ENCODE peak calls at places on chromosome 21, in seven cellular contexts. U, N, R, F, Q, O and Z are unnamed samples.
A peak's percentile ranks its signal among the peaks of the same experiment; 100 is the strongest.

GRCh38 chr21:41715649-41716321 is 51.1 kb downstream of the RIPK4 start:
- DNase-seq in N (no peak), F (no peak), U (no peak), R (peak; percentile 72), Q (no peak), O (no peak), Z (no peak)

GRCh38 chr21:38819719-38820147 is 14.0 kb downstream of the ETS2 start:
- DNase-seq in U (no peak), Q (no peak), R (no peak), N (peak; percentile 58), F (no peak), O (no peak), Z (peak; percentile 82)

GRCh38 chr21:34952701-34953100 is 96.4 kb downstream of the RUNX1 start:
- DNase-seq in Q (no peak), F (no peak), O (no peak), U (no peak), R (no peak), N (no peak), Z (no peak)

GRCh38 chr21:31337991-31338891 is 5.8 kb downstream of the TIAM1 start:
- DNase-seq in F (no peak), Q (no peak), U (no peak), R (no peak), N (no peak), O (no peak), Z (no peak)

GRCh38 chr21:46125846-46126301 is 28.0 kb downstream of the COL6A2 start:
- DNase-seq in N (peak; percentile 20), F (no peak), Q (peak; percentile 12), R (no peak), O (peak; percentile 64), U (peak; percentile 47), Z (peak; percentile 19)

GRCh38 chr21:41362605-41363369 is 960 bp downstream of the MX2 start:
- DNase-seq in Q (no peak), O (no peak), F (no peak), R (no peak), N (no peak), U (no peak), Z (no peak)

GRCh38 chr21:45555557-45556301 is 13.5 kb upstream of the SLC19A1 start:
- DNase-seq in F (peak; percentile 56), U (peak; percentile 90), N (peak; percentile 89), Q (peak; percentile 69), R (peak; percentile 92), O (peak; percentile 95), Z (peak; percentile 92)

GRCh38 chr21:22115746-22116145 is 1117.5 kb downstream of the NCAM2 start:
- DNase-seq in O (no peak), R (no peak), U (no peak), N (no peak), Q (no peak), F (no peak), Z (no peak)

GRCh38 chr21:7952648-7953047 is 2568.7 kb upstream of the TPTE start:
- DNase-seq in R (no peak), F (no peak), U (no peak), O (no peak), N (no peak), Q (no peak), Z (no peak)

GRCh38 chr21:27104749-27105439 is 138.0 kb upstream of the ADAMTS5 start:
- DNase-seq in F (no peak), O (no peak), U (no peak), N (no peak), Q (no peak), R (no peak), Z (no peak)

GRCh38 chr21:32403201-32403701 is 9.3 kb upstream of the EVA1C start:
- DNase-seq in F (peak; percentile 3), N (peak; percentile 57), U (peak; percentile 72), Q (no peak), R (peak; percentile 45), O (peak; percentile 81), Z (peak; percentile 61)

GRCh38 chr21:45026066-45026745 is 48.2 kb upstream of the ADARB1 start:
- DNase-seq in F (no peak), N (no peak), R (no peak), O (peak; percentile 62), Q (peak; percentile 9), U (no peak), Z (no peak)

DNA sequence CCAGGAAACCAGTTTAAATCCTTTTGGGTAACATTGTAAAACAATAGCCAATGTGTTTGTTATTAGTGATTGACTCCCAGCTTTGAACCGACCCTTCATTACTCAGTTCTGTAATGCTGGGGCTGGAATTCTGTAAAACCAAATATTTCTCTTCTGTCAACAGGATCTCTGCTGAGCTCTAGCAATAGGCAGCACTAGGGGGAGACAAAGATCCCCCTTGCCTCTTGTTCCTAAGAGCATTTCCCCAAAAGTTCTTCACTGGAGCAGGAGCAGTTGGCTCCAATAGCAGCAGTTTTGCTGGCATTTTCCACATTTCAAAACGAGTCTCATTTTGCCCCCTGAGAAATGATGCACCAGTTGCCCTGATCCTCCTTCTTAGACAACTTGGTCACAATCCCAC is 1671.1 kb downstream of the MRPL39 start:
- DNase-seq in N (no peak), R (no peak), F (no peak), Q (no peak), U (no peak), O (no peak), Z (no peak)
- TF ChIP-seq EP300 in N (no peak), R (no peak), F (no peak), Q (no peak), U (no peak), O (no peak), Z (no peak)

GRCh38 chr21:18524097-18524496 is 120.5 kb upstream of the TMPRSS15 start:
- DNase-seq in N (no peak), O (no peak), R (no peak), U (no peak), F (no peak), Q (no peak), Z (no peak)
- TF ChIP-seq EP300 in N (no peak), O (no peak), R (no peak), U (no peak), F (no peak), Q (no peak), Z (no peak)

GRCh38 chr21:15743593-15743992 is 13.8 kb downstream of the USP25 start:
- DNase-seq in N (no peak), R (no peak), F (no peak), Q (no peak), O (no peak), U (no peak), Z (no peak)
- TF ChIP-seq EP300 in N (no peak), R (no peak), F (no peak), Q (no peak), O (no peak), U (no peak), Z (no peak)

GRCh38 chr21:36989699-36990507 is 16.6 kb upstream of the RIPPLY3 start:
- DNase-seq in F (peak; percentile 45), Q (peak; percentile 88), N (peak; percentile 96), O (peak; percentile 97), R (peak; percentile 87), U (peak; percentile 97), Z (peak; percentile 99)
- TF ChIP-seq EP300 in F (no peak), Q (no peak), N (no peak), O (no peak), R (no peak), U (no peak), Z (no peak)

DNA sequence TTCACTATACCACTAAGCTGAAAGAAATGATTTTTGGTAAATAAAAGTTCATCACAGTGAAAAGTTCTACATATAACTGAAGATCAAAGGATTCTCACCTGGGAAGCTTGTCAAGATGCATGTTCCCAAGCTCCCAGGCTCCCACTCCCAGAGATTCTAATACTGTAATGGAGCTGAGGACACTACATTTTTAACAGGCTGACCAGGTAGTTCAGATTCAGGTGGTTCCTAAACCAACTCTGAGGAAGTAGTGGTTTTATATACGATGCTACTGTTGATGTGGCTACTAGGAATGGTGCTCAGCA is 29.6 kb downstream of the MRPL39 start:
- DNase-seq in R (no peak), U (no peak), O (no peak), Q (no peak), N (no peak), F (no peak), Z (no peak)
- TF ChIP-seq EP300 in R (no peak), U (no peak), O (no peak), Q (no peak), N (no peak), F (no peak), Z (no peak)

GRCh38 chr21:14012409-14012808 is 198.3 kb downstream of the LIPI start:
- DNase-seq in F (no peak), O (no peak), R (no peak), Q (no peak), N (no peak), U (no peak), Z (no peak)

GRCh38 chr21:14010729-14011128 is 200.0 kb downstream of the LIPI start:
- DNase-seq in R (no peak), F (no peak), U (no peak), N (no peak), Q (no peak), O (no peak), Z (no peak)

GRCh38 chr21:14013056-14013603 is 197.6 kb downstream of the LIPI start:
- DNase-seq in O (peak; percentile 63), Q (no peak), F (no peak), R (no peak), U (no peak), N (no peak), Z (no peak)
- TF ChIP-seq EP300 in O (no peak), Q (no peak), F (no peak), R (no peak), U (no peak), N (no peak), Z (no peak)

GRCh38 chr21:33943293-33943692 is 27.7 kb upstream of the ATP5PO start:
- DNase-seq in N (no peak), F (no peak), U (no peak), R (no peak), Q (no peak), O (no peak), Z (no peak)

GRCh38 chr21:33948096-33948950 is 32.7 kb upstream of the ATP5PO start:
- DNase-seq in U (no peak), F (peak; percentile 89), N (peak; percentile 72), Q (no peak), R (peak; percentile 53), O (peak; percentile 86), Z (peak; percentile 79)

GRCh38 chr21:33947451-33948095 is 32.0 kb upstream of the ATP5PO start:
- DNase-seq in R (peak; percentile 91), N (peak; percentile 79), U (peak; percentile 60), Q (peak; percentile 69), F (peak; percentile 83), O (peak; percentile 96), Z (peak; percentile 93)

GRCh38 chr21:33944185-33944763 is 28.7 kb upstream of the ATP5PO start:
- DNase-seq in O (no peak), Q (no peak), R (no peak), U (no peak), F (no peak), N (no peak), Z (no peak)

GRCh38 chr21:33945652-33946270 is 30.2 kb upstream of the ATP5PO start:
- DNase-seq in N (no peak), R (no peak), U (no peak), F (no peak), O (no peak), Q (no peak), Z (no peak)
- TF ChIP-seq EP300 in N (no peak), R (no peak), U (no peak), F (no peak), O (no peak), Q (no peak), Z (no peak)